ENCODE peak calls at places on chromosomes 13 and 19, in seven cellular contexts. L is A549, S is tibial nerve, W is Caco-2, G is cardiac muscle cell, B is IMR-90, U is heart right ventricle. Q is an unnamed sample. For H3K9me3, the result is how much of the 10 kb centered on the place peaks cover.

GRCh38 chr13:33296793-33297425 is 11.4 kb upstream of the STARD13 start:
- DNase-seq in L (no peak), S (no peak), W (peak), G (no peak), B (no peak), U (no peak), Q (no peak)

GRCh38 chr13:50594276-50594970 is 249.1 kb downstream of the DLEU7 start:
- DNase-seq in L (no peak), S (no peak), W (peak), G (no peak), B (no peak), U (no peak), Q (no peak)

GRCh38 chr19:1690570-1691307 is 38.3 kb upstream of the TCF3 start:
- DNase-seq in L (no peak), S (no peak), W (peak), G (peak), B (no peak), U (no peak), Q (no peak)

GRCh38 chr19:4229179-4229931 is at the start of gene EBI3:
- DNase-seq in L (no peak), S (peak), W (peak), G (peak), B (peak), U (no peak), Q (no peak)

GRCh38 chr13:25977671-25978070 is 74.1 kb downstream of the SHISA2 start:
- DNase-seq in L (no peak), S (no peak), W (no peak), G (no peak), B (no peak), U (no peak), Q (no peak)

GRCh38 chr19:54707932-54708331 is 16.3 kb upstream of the KIR3DL3 start:
- DNase-seq in L (no peak), S (no peak), W (no peak), G (no peak), B (no peak), U (no peak), Q (no peak)

GRCh38 chr19:20371911-20372310 is 193.7 kb downstream of the ZNF737 start:
- DNase-seq in L (no peak), S (no peak), W (no peak), G (no peak), B (no peak), U (no peak), Q (no peak)

GRCh38 chr19:10289167-10289835 is 451 bp upstream of the ICAM5 start:
- DNase-seq in L (no peak), S (no peak), W (peak), G (peak), B (peak), U (no peak), Q (no peak)

GRCh38 chr19:29514525-29515232 is 11.1 kb upstream of the VSTM2B start:
- DNase-seq in L (no peak), S (no peak), W (no peak), G (no peak), B (no peak), U (no peak), Q (no peak)

GRCh38 chr19:10122066-10122465 is 2.4 kb upstream of the EIF3G start:
- DNase-seq in L (no peak), S (no peak), W (no peak), G (no peak), B (peak), U (no peak), Q (peak)

GRCh38 chr19:2627855-2628254 is 74.6 kb downstream of the GNG7 start:
- DNase-seq in L (no peak), S (no peak), W (no peak), G (no peak), B (peak), U (no peak), Q (no peak)

GRCh38 chr13:114066956-114067355 is 65.5 kb downstream of the RASA3 start:
- DNase-seq in L (no peak), S (no peak), W (no peak), G (no peak), B (no peak), U (no peak), Q (no peak)

GRCh38 chr19:16588089-16588823 is 16.0 kb upstream of the SLC35E1 start:
- DNase-seq in L (no peak), S (no peak), W (no peak), G (peak), B (peak), U (no peak), Q (no peak)

GRCh38 chr13:105817011-105817410 is 718.5 kb downstream of the EFNB2 start:
- DNase-seq in L (no peak), S (no peak), W (peak), G (no peak), B (no peak), U (no peak), Q (no peak)

GRCh38 chr13:73273276-73273675 is 214.5 kb downstream of the KLF5 start:
- DNase-seq in L (no peak), S (no peak), W (no peak), G (no peak), B (no peak), U (no peak), Q (no peak)

GRCh38 chr19:1945899-1946298 is 4.9 kb downstream of the CSNK1G2 start:
- DNase-seq in L (peak), S (peak), W (peak), G (peak), B (no peak), U (peak), Q (peak)

GRCh38 chr13:24683833-24684599 is 3.8 kb downstream of the ATP12A start:
- DNase-seq in L (peak), S (peak), W (peak), G (peak), B (peak), U (peak), Q (no peak)

GRCh38 chr19:2803486-2804155 is 16.0 kb upstream of the ZNF554 start:
- DNase-seq in L (no peak), S (no peak), W (no peak), G (no peak), B (no peak), U (no peak), Q (no peak)

GRCh38 chr13:40024578-40024952 is 369.1 kb downstream of the COG6 start:
- DNase-seq in L (no peak), S (no peak), W (no peak), G (no peak), B (no peak), U (no peak), Q (no peak)

GRCh38 chr13:50079278-50080157 is 64.3 kb downstream of the KCNRG start:
- DNase-seq in L (no peak), S (no peak), W (no peak), G (no peak), B (no peak), U (no peak), Q (no peak)

GRCh38 chr13:113595131-113595530 is 10.6 kb downstream of the TFDP1 start:
- DNase-seq in L (no peak), S (no peak), W (no peak), G (no peak), B (no peak), U (no peak), Q (no peak)

GRCh38 chr19:43430142-43430710 is 15.5 kb downstream of the TEX101 start:
- DNase-seq in L (no peak), S (no peak), W (peak), G (no peak), B (no peak), U (no peak), Q (no peak)

GRCh38 chr19:44438441-44438840 is 9.8 kb downstream of the ZNF229 start:
- DNase-seq in L (no peak), S (no peak), W (no peak), G (no peak), B (no peak), U (no peak), Q (no peak)

GRCh38 chr13:25701304-25701703 is 329.5 kb downstream of the ATP8A2 start:
- DNase-seq in L (no peak), S (no peak), W (no peak), G (no peak), B (no peak), U (no peak), Q (no peak)

GRCh38 chr13:39967199-39967959 is 311.9 kb downstream of the COG6 start:
- DNase-seq in L (no peak), S (no peak), W (no peak), G (no peak), B (no peak), U (no peak), Q (no peak)

GRCh38 chr13:48950507-48950886 is 25.2 kb upstream of the FNDC3A start:
- DNase-seq in L (no peak), S (no peak), W (no peak), G (no peak), B (peak), U (no peak), Q (no peak)

GRCh38 chr13:37540228-37540627 is 58.3 kb downstream of the POSTN start:
- DNase-seq in L (no peak), S (no peak), W (no peak), G (no peak), B (peak), U (no peak), Q (no peak)

GRCh38 chr19:3285647-3286176 is 61.3 kb downstream of the CELF5 start:
- DNase-seq in L (peak), S (no peak), W (peak), G (no peak), B (no peak), U (no peak), Q (peak)

GRCh38 chr13:110448230-110448629 is 113.3 kb downstream of the RAB20 start:
- DNase-seq in L (no peak), S (no peak), W (peak), G (peak), B (peak), U (no peak), Q (peak)

GRCh38 chr13:31200636-31200970 is 828 bp downstream of the B3GLCT start:
- DNase-seq in L (peak), S (no peak), W (peak), G (peak), B (no peak), U (peak), Q (peak)

GRCh38 chr13:98276486-98276885 is 99.4 kb upstream of the RNF113B start:
- DNase-seq in L (no peak), S (no peak), W (no peak), G (no peak), B (peak), U (no peak), Q (no peak)

GRCh38 chr19:737591-738093 is 13.3 kb upstream of the MISP start:
- DNase-seq in L (peak), S (peak), W (peak), G (peak), B (peak), U (no peak), Q (peak)

GRCh38 chr13:98792321-98792720 is 39.8 kb upstream of the SLC15A1 start:
- DNase-seq in L (no peak), S (no peak), W (no peak), G (no peak), B (no peak), U (no peak), Q (no peak)

GRCh38 chr19:15644066-15644741 is 3.5 kb downstream of the CYP4F3 start:
- DNase-seq in L (no peak), S (no peak), W (no peak), G (no peak), B (no peak), U (no peak), Q (no peak)

GRCh38 chr19:3665681-3666544 is 34.4 kb downstream of the PIP5K1C start:
- DNase-seq in L (peak), S (peak), W (peak), G (peak), B (no peak), U (peak), Q (peak)

GRCh38 chr19:38544569-38545315 is 73.0 kb downstream of the MAP4K1 start:
- DNase-seq in L (no peak), S (no peak), W (no peak), G (no peak), B (peak), U (no peak), Q (no peak)

GRCh38 chr19:38545596-38545995 is 72.2 kb downstream of the MAP4K1 start:
- DNase-seq in L (no peak), S (no peak), W (no peak), G (no peak), B (no peak), U (no peak), Q (no peak)

GRCh38 chr19:38542040-38542439 is 75.7 kb downstream of the MAP4K1 start:
- DNase-seq in L (no peak), S (no peak), W (no peak), G (no peak), B (no peak), U (no peak), Q (no peak)

GRCh38 chr19:38543286-38543806 is 74.4 kb downstream of the MAP4K1 start:
- DNase-seq in L (no peak), S (no peak), W (no peak), G (no peak), B (no peak), U (no peak), Q (no peak)

GRCh38 chr19:38543807-38544568 is 73.8 kb downstream of the MAP4K1 start:
- DNase-seq in L (peak), S (peak), W (peak), G (peak), B (peak), U (peak), Q (peak)
- TF ChIP-seq CTCF in L (no peak), S (peak), W (no peak), G (no peak), B (no peak), U (peak), Q (no peak)

GRCh38 chr19:53485046-53486004 is 17.8 kb downstream of the ZNF813 start:
- DNase-seq in L (no peak), S (no peak), W (no peak), G (no peak), B (no peak), U (no peak), Q (no peak)
- H3K9me3 ChIP-seq in L (half or more), S (half or more), W (under half), G (under half), B (under half), U (under half), Q (under half)

DNA sequence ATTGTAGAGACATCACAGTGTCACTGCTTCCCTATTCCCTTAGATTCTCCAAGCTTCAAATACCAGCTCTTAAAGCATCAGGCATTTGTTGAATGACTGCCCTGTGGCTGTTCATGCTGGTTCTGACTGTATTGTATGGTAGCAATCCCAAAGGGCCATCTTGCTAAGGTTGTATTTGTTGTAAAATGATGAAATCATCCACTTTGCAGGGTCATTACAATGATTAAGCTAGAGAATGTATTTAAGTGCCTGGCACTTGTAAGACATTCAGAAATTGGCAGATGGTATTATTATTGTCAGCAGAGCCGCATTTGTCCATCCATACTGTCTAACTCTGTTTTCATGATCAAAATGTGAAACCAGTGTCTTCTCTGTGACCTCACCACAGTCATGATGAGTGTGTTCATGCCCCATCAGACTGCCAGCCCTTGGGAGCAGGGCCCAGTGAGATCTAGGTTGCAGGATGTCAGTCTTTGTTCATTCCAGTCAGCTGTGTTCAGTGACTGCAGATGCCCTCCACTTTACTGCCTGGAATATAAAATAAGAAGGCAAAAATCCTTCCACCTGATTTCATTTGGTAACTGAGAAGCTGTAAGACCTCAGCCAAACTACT is 86.1 kb downstream of the DHRS12 start:
- DNase-seq in L (no peak), S (no peak), W (no peak), G (no peak), B (peak), U (no peak), Q (no peak)
- TF ChIP-seq CTCF in L (no peak), S (no peak), W (no peak), G (no peak), B (no peak), U (no peak), Q (no peak)

GRCh38 chr13:45662122-45662521 is 40.0 kb upstream of the CBY2 start:
- DNase-seq in L (no peak), S (no peak), W (no peak), G (no peak), B (no peak), U (no peak), Q (no peak)
- H3K9me3 ChIP-seq in L (under half), S (under half), W (under half), G (under half), B (under half), U (under half), Q (under half)